ENCODE peak calls at places on chromosomes 3 and 15, in six cellular contexts. W is nucleus accumbens, P is activated T-cell treated with anti-CD3 and anti-CD28 coated beads for 1 hour, N is fibroblast of mammary gland, H is T follicular helper cell, Q is anterior cingulate cortex. T is an unnamed sample.

GRCh38 chr3:141484701-141485287 is 2.0 kb upstream of the RASA2 start:
- DNase-seq in H (no peak), W (no peak), Q (no peak), P (no peak), N (no peak), T (no peak)

GRCh38 chr3:169052465-169053302 is 610.8 kb downstream of the MECOM start:
- DNase-seq in W (no peak), P (no peak), Q (no peak), N (peak), H (no peak), T (no peak)

GRCh38 chr3:191331443-191331842 is 1.1 kb upstream of the UTS2B start:
- DNase-seq in H (no peak), Q (no peak), P (no peak), W (no peak), N (peak), T (peak)

GRCh38 chr3:129224984-129225393 is 24.4 kb upstream of the COPG1 start:
- DNase-seq in P (no peak), Q (peak), H (no peak), N (peak), W (no peak), T (peak)

GRCh38 chr3:29373016-29373690 is 92.3 kb downstream of the RBMS3 start:
- DNase-seq in W (no peak), N (peak), H (no peak), Q (no peak), P (no peak), T (peak)

GRCh38 chr3:62795978-62796635 is 79.1 kb downstream of the CADPS start:
- DNase-seq in W (no peak), N (no peak), P (no peak), Q (no peak), H (no peak), T (no peak)

GRCh38 chr3:173410836-173411235 is 13.3 kb downstream of the NLGN1 start:
- DNase-seq in P (no peak), H (no peak), W (no peak), N (no peak), Q (peak), T (no peak)

GRCh38 chr3:18351823-18352744 is 73.1 kb downstream of the SATB1 start:
- DNase-seq in N (no peak), Q (no peak), W (no peak), P (no peak), H (no peak), T (no peak)

GRCh38 chr3:127427666-127428065 is 139.8 kb upstream of the PRR20G start:
- DNase-seq in P (no peak), H (no peak), N (no peak), Q (no peak), W (no peak), T (no peak)

GRCh38 chr3:11407644-11408043 is 135.4 kb downstream of the ATG7 start:
- DNase-seq in W (no peak), P (no peak), Q (no peak), N (no peak), H (no peak), T (no peak)

GRCh38 chr3:98797905-98798304 is 34.8 kb downstream of the ST3GAL6 start:
- DNase-seq in N (no peak), W (no peak), H (no peak), Q (no peak), P (no peak), T (no peak)

GRCh38 chr3:149299938-149300791 is 33.3 kb downstream of the TM4SF18 start:
- DNase-seq in P (no peak), W (no peak), N (peak), Q (no peak), H (no peak), T (peak)

GRCh38 chr3:114841515-114841914 is 305.6 kb downstream of the ZBTB20 start:
- DNase-seq in P (no peak), N (peak), Q (no peak), W (no peak), H (no peak), T (no peak)

GRCh38 chr15:32818758-32819405 is 101.1 kb downstream of the GREM1 start:
- DNase-seq in W (no peak), P (no peak), N (peak), Q (no peak), H (no peak), T (peak)

GRCh38 chr15:41417418-41417811 is 520 bp downstream of the RTF1 start:
- DNase-seq in P (peak), N (peak), Q (no peak), H (no peak), W (no peak), T (peak)

GRCh38 chr3:114214542-114215341 is 22.6 kb downstream of the ZNF80 start:
- DNase-seq in Q (no peak), W (no peak), P (no peak), N (no peak), H (peak), T (no peak)

GRCh38 chr15:78212546-78213424 is 21.6 kb downstream of the ACSBG1 start:
- DNase-seq in H (no peak), W (no peak), P (no peak), Q (no peak), N (peak), T (peak)

GRCh38 chr15:31272558-31273257 is 53.9 kb upstream of the KLF13 start:
- DNase-seq in W (no peak), H (no peak), Q (no peak), N (no peak), P (no peak), T (no peak)

GRCh38 chr3:127036209-127037020 is 53.5 kb downstream of the PLXNA1 start:
- DNase-seq in H (no peak), Q (no peak), W (no peak), P (no peak), N (peak), T (no peak)

GRCh38 chr15:69337133-69337532 is 38.4 kb downstream of the PAQR5 start:
- DNase-seq in N (peak), W (no peak), H (no peak), P (no peak), Q (no peak), T (no peak)

GRCh38 chr3:123781571-123782275 is 102.4 kb downstream of the MYLK start:
- DNase-seq in Q (no peak), H (no peak), P (no peak), N (peak), W (no peak), T (peak)

GRCh38 chr15:73467758-73468157 is 24.8 kb downstream of the REC114 start:
- DNase-seq in H (no peak), W (no peak), N (no peak), Q (no peak), P (no peak), T (no peak)

GRCh38 chr15:85532689-85533088 is 152.3 kb downstream of the AKAP13 start:
- DNase-seq in W (no peak), Q (no peak), P (no peak), H (no peak), N (no peak), T (no peak)

GRCh38 chr3:50392101-50392715 is 32.9 kb upstream of the TMEM115 start:
- DNase-seq in P (no peak), Q (no peak), W (no peak), H (no peak), N (no peak), T (no peak)

GRCh38 chr15:48493084-48493762 is 152.3 kb downstream of the FBN1 start:
- DNase-seq in N (peak), W (no peak), P (no peak), H (no peak), Q (no peak), T (peak)

GRCh38 chr3:167941234-167941995 is 154.3 kb downstream of the GOLIM4 start:
- DNase-seq in N (peak), Q (no peak), H (no peak), W (no peak), P (no peak), T (peak)

GRCh38 chr3:115330406-115330805 is 183.3 kb upstream of the ZBTB20 start:
- DNase-seq in N (peak), Q (no peak), W (no peak), H (no peak), P (no peak), T (peak)

GRCh38 chr3:54225841-54226528 is 103.6 kb downstream of the CACNA2D3 start:
- DNase-seq in Q (no peak), H (no peak), W (no peak), N (no peak), P (no peak), T (no peak)

GRCh38 chr3:29555590-29555989 is 274.7 kb downstream of the RBMS3 start:
- DNase-seq in N (no peak), Q (no peak), P (no peak), W (no peak), H (no peak), T (peak)

GRCh38 chr15:81023483-81024264 is 23.0 kb downstream of the TLNRD1 start:
- DNase-seq in P (no peak), Q (peak), H (no peak), N (peak), W (peak), T (peak)

GRCh38 chr15:66946578-66947164 is 118.7 kb upstream of the SMAD3 start:
- DNase-seq in H (peak), W (peak), P (peak), N (peak), Q (peak), T (peak)

GRCh38 chr15:96285715-96286367 is 44.7 kb upstream of the NR2F2 start:
- DNase-seq in W (no peak), H (no peak), Q (no peak), P (no peak), N (no peak), T (no peak)

GRCh38 chr3:156601497-156601896 is 46.6 kb upstream of the SSR3 start:
- DNase-seq in N (no peak), P (no peak), Q (no peak), H (no peak), W (no peak), T (no peak)

T was measured in amniotic epithelial cell.